ENCODE peak calls at places on chromosomes 2 and 18, in four cellular contexts. Z is neural progenitor cell, D is K562, C is mammary epithelial cell. T is an unnamed sample.

GRCh38 chr2:152582081-152582480 is 135.2 kb downstream of the PRPF40A start:
- DNase-seq in Z (no peak), D (no peak), C (no peak), T (no peak)

GRCh38 chr2:100646039-100646438 is 83.2 kb downstream of the PDCL3 start:
- DNase-seq in Z (no peak), D (no peak), C (no peak), T (no peak)

GRCh38 chr2:229980440-229981184 is 58.3 kb downstream of the FBXO36 start:
- DNase-seq in Z (peak; percentile 44), D (peak; percentile 10), C (peak; percentile 64), T (no peak)

GRCh38 chr2:3319134-3319533 is 58.5 kb downstream of the EIPR1 start:
- DNase-seq in Z (no peak), D (no peak), C (no peak), T (peak; percentile 37)

GRCh38 chr18:12657048-12657848 is 659 bp downstream of the SPIRE1 start:
- DNase-seq in Z (peak; percentile 68), D (peak; percentile 54), C (peak; percentile 30), T (peak; percentile 82)

GRCh38 chr2:120466704-120467054 is 120.7 kb downstream of the INHBB start:
- DNase-seq in Z (no peak), D (no peak), C (no peak), T (no peak)

GRCh38 chr2:151857650-151858049 is 29.4 kb upstream of the ARL5A start:
- DNase-seq in Z (no peak), D (no peak), C (peak; percentile 85), T (no peak)

GRCh38 chr2:216389565-216389964 is 17.3 kb upstream of the MARCHF4 start:
- DNase-seq in Z (no peak), D (no peak), C (no peak), T (no peak)

GRCh38 chr2:48444404-48444803 is 85.5 kb upstream of the STON1 start:
- DNase-seq in Z (no peak), D (no peak), C (no peak), T (no peak)

GRCh38 chr18:28003451-28003850 is 173.5 kb downstream of the CDH2 start:
- DNase-seq in Z (no peak), D (no peak), C (peak; percentile 15), T (no peak)

GRCh38 chr2:174836345-174836999 is 72.2 kb upstream of the CHRNA1 start:
- DNase-seq in Z (no peak), D (no peak), C (peak; percentile 89), T (no peak)

GRCh38 chr2:113281920-113282746 is 3.4 kb upstream of the PAX8 start:
- DNase-seq in Z (no peak), D (no peak), C (peak; percentile 60), T (no peak)

GRCh38 chr2:162582357-162582798 is 238.4 kb downstream of the GCA start:
- DNase-seq in Z (no peak), D (no peak), C (no peak), T (no peak)

GRCh38 chr2:47174731-47175361 is 19.7 kb upstream of the STPG4 start:
- DNase-seq in Z (peak; percentile 43), D (peak; percentile 39), C (peak; percentile 93), T (no peak)

GRCh38 chr2:213649176-213649575 is 364.9 kb downstream of the SPAG16 start:
- DNase-seq in Z (no peak), D (no peak), C (no peak), T (no peak)

GRCh38 chr2:105365176-105365575 is 27.8 kb downstream of the C2orf49 start:
- DNase-seq in Z (no peak), D (no peak), C (no peak), T (no peak)

GRCh38 chr2:217220228-217221013 is 360.6 kb upstream of the TNP1 start:
- DNase-seq in Z (no peak), D (no peak), C (no peak), T (no peak)

GRCh38 chr2:105299290-105299689 is 30.2 kb downstream of the TGFBRAP1 start:
- DNase-seq in Z (peak; percentile 25), D (no peak), C (no peak), T (no peak)

GRCh38 chr2:195477996-195478382 is 179.0 kb upstream of the SLC39A10 start:
- DNase-seq in Z (no peak), D (no peak), C (no peak), T (no peak)

GRCh38 chr2:12543452-12544220 is 173.1 kb upstream of the TRIB2 start:
- DNase-seq in Z (no peak), D (no peak), C (no peak), T (no peak)

GRCh38 chr2:3076848-3077735 is 300.5 kb downstream of the EIPR1 start:
- DNase-seq in Z (peak; percentile 49), D (no peak), C (no peak), T (peak; percentile 32)

GRCh38 chr2:127679680-127680361 is 4.5 kb upstream of the LIMS2 start:
- DNase-seq in Z (no peak), D (no peak), C (no peak), T (no peak)

GRCh38 chr18:64893349-64893748 is 744.5 kb upstream of the LINC00305 start:
- DNase-seq in Z (peak; percentile 40), D (no peak), C (no peak), T (no peak)

GRCh38 chr2:63424329-63425078 is 163.8 kb downstream of the WDPCP start:
- DNase-seq in Z (peak; percentile 34), D (peak; percentile 52), C (peak; percentile 38), T (peak; percentile 49)

GRCh38 chr2:63661076-63661475 is 72.3 kb downstream of the MDH1 start:
- DNase-seq in Z (no peak), D (no peak), C (peak; percentile 67), T (no peak)

GRCh38 chr18:25795178-25795577 is 295.2 kb downstream of the SS18 start:
- DNase-seq in Z (peak; percentile 9), D (no peak), C (no peak), T (no peak)

GRCh38 chr2:154403242-154403790 is 295.2 kb upstream of the KCNJ3 start:
- DNase-seq in Z (no peak), D (no peak), C (no peak), T (no peak)
- TF ChIP-seq CTCF in Z (no peak), D (no peak), C (no peak), T (no peak)

DNA sequence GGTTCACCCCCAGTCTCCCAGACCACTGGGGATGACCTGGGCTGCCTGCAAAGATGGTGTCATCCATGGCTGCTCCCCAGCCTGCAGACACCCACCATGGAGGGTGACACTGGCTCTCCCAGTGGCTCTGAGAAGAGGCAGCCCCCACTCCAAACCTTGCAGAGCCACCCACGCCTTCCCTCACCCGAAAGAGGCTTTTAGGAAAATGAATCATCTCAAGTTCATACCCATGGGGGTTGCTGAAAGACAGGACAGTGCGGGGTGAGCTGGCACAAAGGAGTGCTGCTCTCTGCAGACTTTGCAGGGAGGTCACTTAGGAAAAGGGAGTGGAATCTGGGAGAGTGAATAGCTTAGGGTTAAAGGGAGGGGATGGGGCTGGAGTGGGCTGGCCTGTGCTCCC is 36.4 kb downstream of the MPHOSPH10 start:
- DNase-seq in Z (no peak), D (no peak), C (no peak), T (no peak)
- H3K9ac ChIP-seq in Z (no peak overlapping the region), D (no peak overlapping the region), C (no peak overlapping the region), T (no peak overlapping the region)

GRCh38 chr2:209943776-209944175 is 58.7 kb upstream of the RPE start:
- DNase-seq in Z (no peak), D (no peak), C (no peak), T (no peak)

GRCh38 chr2:209937893-209938292 is 64.5 kb upstream of the RPE start:
- DNase-seq in Z (no peak), D (no peak), C (no peak), T (no peak)

GRCh38 chr2:209938906-209939305 is 63.5 kb upstream of the RPE start:
- DNase-seq in Z (no peak), D (no peak), C (no peak), T (no peak)

GRCh38 chr2:209942936-209943605 is 59.4 kb upstream of the RPE start:
- DNase-seq in Z (no peak), D (no peak), C (no peak), T (no peak)

DNA sequence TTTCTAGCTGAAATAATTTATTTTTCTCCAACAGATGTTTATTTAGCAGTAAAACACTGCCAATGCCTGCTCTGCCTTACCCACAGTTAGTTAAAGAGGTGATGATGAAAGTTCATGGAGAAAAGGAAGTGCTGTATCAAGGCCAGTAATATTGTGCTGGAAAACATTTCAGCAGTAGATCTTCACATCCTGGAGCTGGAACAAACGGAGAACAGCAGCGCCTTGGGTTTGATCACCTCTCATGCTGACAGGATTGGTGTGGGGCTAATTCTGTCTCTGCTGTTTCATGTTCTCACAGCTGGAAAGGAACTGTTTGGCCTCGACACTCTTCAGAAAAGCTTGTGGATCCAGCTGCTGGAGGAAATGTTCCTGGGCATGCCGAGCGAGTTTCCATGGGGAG is 61.5 kb upstream of the RPE start:
- DNase-seq in Z (no peak), D (no peak), C (no peak), T (no peak)
- H3K27ac ChIP-seq in Z (no peak overlapping the region), D (no peak overlapping the region), C (no peak overlapping the region), T (no peak overlapping the region)

GRCh38 chr2:9999693-10000092 is 43.7 kb upstream of the KLF11 start:
- DNase-seq in Z (no peak), D (no peak), C (no peak), T (no peak)

GRCh38 chr2:10002681-10003080 is 40.7 kb upstream of the KLF11 start:
- DNase-seq in Z (no peak), D (no peak), C (no peak), T (no peak)

GRCh38 chr2:10000541-10000940 is 42.8 kb upstream of the KLF11 start:
- DNase-seq in Z (no peak), D (no peak), C (no peak), T (no peak)

GRCh38 chr2:10002087-10002486 is 41.3 kb upstream of the KLF11 start:
- DNase-seq in Z (no peak), D (no peak), C (no peak), T (no peak)

DNA sequence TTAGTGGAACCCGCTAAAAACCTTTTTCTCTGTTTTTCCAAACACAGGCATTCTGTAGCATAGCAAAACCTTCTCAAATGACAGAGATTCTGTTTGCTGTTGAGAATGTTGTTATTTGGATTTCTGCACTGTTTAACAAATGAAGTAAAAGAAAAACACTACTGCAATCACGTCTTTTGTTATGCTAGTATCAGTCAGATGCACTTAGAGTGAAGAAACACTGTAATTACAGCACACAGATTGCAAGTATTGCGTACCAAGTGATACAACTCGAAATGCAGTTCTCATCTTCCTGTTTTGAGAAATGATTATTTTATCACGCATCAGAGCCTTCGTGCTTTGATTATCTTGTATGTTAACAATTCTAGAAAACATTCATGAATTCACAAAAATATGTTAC is 41.8 kb upstream of the KLF11 start:
- DNase-seq in Z (no peak), D (no peak), C (no peak), T (no peak)
- TF ChIP-seq CTCF in Z (no peak), D (no peak), C (no peak), T (no peak)

GRCh38 chr2:239402666-239403065 is 1.8 kb upstream of the HDAC4 start:
- DNase-seq in Z (no peak), D (no peak), C (no peak), T (no peak)
- H3K9ac ChIP-seq in Z (no peak overlapping the region), D (peak overlapping the region; percentile 36), C (no peak overlapping the region), T (no peak overlapping the region)

GRCh38 chr2:9991829-9992273 is 40.4 kb downstream of the GRHL1 start:
- DNase-seq in Z (no peak), D (no peak), C (no peak), T (no peak)
- H3K27ac ChIP-seq in Z (no peak overlapping the region), D (no peak overlapping the region), C (no peak overlapping the region), T (no peak overlapping the region)